ENCODE peak calls at places on chromosomes 1 and 21, in six cellular contexts. One of them, this sample, is unnamed.

GRCh38 chr1:225299624-225300023 is 128.2 kb downstream of the LBR start:
- DNase-seq in testis: no peak
- DNase-seq in ovary: no peak
- DNase-seq in HepG2: no peak
- DNase-seq in OCI-LY7: no peak
- DNase-seq in bronchial epithelial cell: peak; percentile 81
- DNase-seq in this sample: no peak

GRCh38 chr21:30563630-30564029 is 2.5 kb upstream of the KRTAP19-7 start:
- DNase-seq in testis: no peak
- DNase-seq in HepG2: no peak
- DNase-seq in OCI-LY7: no peak
- DNase-seq in bronchial epithelial cell: no peak
- DNase-seq in ovary: no peak
- DNase-seq in this sample: no peak

GRCh38 chr1:185376288-185376687 is 59.2 kb upstream of the IVNS1ABP start:
- DNase-seq in HepG2: no peak
- DNase-seq in testis: no peak
- DNase-seq in bronchial epithelial cell: no peak
- DNase-seq in ovary: no peak
- DNase-seq in OCI-LY7: no peak
- DNase-seq in this sample: no peak

GRCh38 chr1:221735976-221736375 is 5.9 kb downstream of the DUSP10 start:
- DNase-seq in ovary: no peak
- DNase-seq in OCI-LY7: no peak
- DNase-seq in bronchial epithelial cell: no peak
- DNase-seq in HepG2: no peak
- DNase-seq in testis: no peak
- DNase-seq in this sample: no peak

GRCh38 chr1:52554756-52555155 is 1.9 kb upstream of the TUT4 start:
- DNase-seq in bronchial epithelial cell: peak; percentile 86
- DNase-seq in OCI-LY7: no peak
- DNase-seq in ovary: no peak
- DNase-seq in HepG2: peak; percentile 21
- DNase-seq in testis: no peak
- DNase-seq in this sample: no peak

GRCh38 chr1:25700626-25701025 is 84.0 kb downstream of the MAN1C1 start:
- DNase-seq in bronchial epithelial cell: no peak
- DNase-seq in testis: no peak
- DNase-seq in OCI-LY7: no peak
- DNase-seq in HepG2: no peak
- DNase-seq in ovary: no peak
- DNase-seq in this sample: no peak

GRCh38 chr1:19504796-19505693 is 19.7 kb upstream of the CAPZB start:
- DNase-seq in ovary: peak; percentile 64
- DNase-seq in testis: peak; percentile 65
- DNase-seq in bronchial epithelial cell: no peak
- DNase-seq in HepG2: no peak
- DNase-seq in OCI-LY7: no peak
- DNase-seq in this sample: peak; percentile 55

GRCh38 chr1:67540733-67541125 is 110.5 kb upstream of the SERBP1 start:
- DNase-seq in testis: no peak
- DNase-seq in HepG2: no peak
- DNase-seq in bronchial epithelial cell: peak; percentile 74
- DNase-seq in ovary: no peak
- DNase-seq in OCI-LY7: no peak
- DNase-seq in this sample: no peak

GRCh38 chr1:32241011-32241763 is 5.8 kb upstream of the FAM167B start:
- DNase-seq in OCI-LY7: no peak
- DNase-seq in bronchial epithelial cell: peak; percentile 26
- DNase-seq in ovary: peak; percentile 72
- DNase-seq in HepG2: no peak
- DNase-seq in testis: peak; percentile 67
- DNase-seq in this sample: peak; percentile 57

GRCh38 chr1:7594002-7594713 is 176.9 kb upstream of the VAMP3 start:
- DNase-seq in HepG2: no peak
- DNase-seq in OCI-LY7: no peak
- DNase-seq in testis: no peak
- DNase-seq in bronchial epithelial cell: no peak
- DNase-seq in ovary: peak; percentile 2
- DNase-seq in this sample: no peak

GRCh38 chr1:186059311-186059710 is 315.7 kb downstream of the TPR start:
- DNase-seq in HepG2: no peak
- DNase-seq in testis: no peak
- DNase-seq in OCI-LY7: no peak
- DNase-seq in ovary: no peak
- DNase-seq in bronchial epithelial cell: peak; percentile 97
- DNase-seq in this sample: no peak

GRCh38 chr1:24181619-24182018 is 5.5 kb downstream of the IFNLR1 start:
- DNase-seq in OCI-LY7: no peak
- DNase-seq in testis: no peak
- DNase-seq in ovary: no peak
- DNase-seq in bronchial epithelial cell: no peak
- DNase-seq in HepG2: no peak
- DNase-seq in this sample: no peak

GRCh38 chr21:39705849-39706248 is 39.1 kb upstream of the IGSF5 start:
- DNase-seq in HepG2: no peak
- DNase-seq in OCI-LY7: no peak
- DNase-seq in testis: no peak
- DNase-seq in ovary: no peak
- DNase-seq in bronchial epithelial cell: peak; percentile 2
- DNase-seq in this sample: no peak
- TF ChIP-seq CTCF in HepG2: no peak
- TF ChIP-seq CTCF in OCI-LY7: no peak
- TF ChIP-seq CTCF in testis: no peak
- TF ChIP-seq CTCF in ovary: no peak
- TF ChIP-seq CTCF in bronchial epithelial cell: no peak
- TF ChIP-seq CTCF in this sample: no peak

GRCh38 chr1:47650205-47650604 is 212.4 kb downstream of the FOXD2 start:
- DNase-seq in HepG2: no peak
- DNase-seq in testis: peak; percentile 12
- DNase-seq in ovary: no peak
- DNase-seq in bronchial epithelial cell: peak; percentile 99
- DNase-seq in OCI-LY7: no peak
- DNase-seq in this sample: no peak
- TF ChIP-seq CTCF in HepG2: no peak
- TF ChIP-seq CTCF in testis: no peak
- TF ChIP-seq CTCF in ovary: no peak
- TF ChIP-seq CTCF in bronchial epithelial cell: no peak
- TF ChIP-seq CTCF in OCI-LY7: no peak
- TF ChIP-seq CTCF in this sample: no peak

GRCh38 chr1:171210355-171210754 is 25.3 kb downstream of the FMO2 start:
- DNase-seq in OCI-LY7: no peak
- DNase-seq in testis: no peak
- DNase-seq in bronchial epithelial cell: no peak
- DNase-seq in HepG2: no peak
- DNase-seq in ovary: no peak
- DNase-seq in this sample: no peak

GRCh38 chr1:171206956-171207355 is 21.9 kb downstream of the FMO2 start:
- DNase-seq in ovary: no peak
- DNase-seq in OCI-LY7: no peak
- DNase-seq in testis: no peak
- DNase-seq in bronchial epithelial cell: no peak
- DNase-seq in HepG2: no peak
- DNase-seq in this sample: no peak

GRCh38 chr1:171212607-171213347 is 27.7 kb downstream of the FMO2 start:
- DNase-seq in ovary: no peak
- DNase-seq in OCI-LY7: peak; percentile 20
- DNase-seq in bronchial epithelial cell: no peak
- DNase-seq in testis: no peak
- DNase-seq in HepG2: no peak
- DNase-seq in this sample: peak; percentile 55

GRCh38 chr1:171204311-171204710 is 19.2 kb downstream of the FMO2 start:
- DNase-seq in OCI-LY7: no peak
- DNase-seq in testis: no peak
- DNase-seq in ovary: no peak
- DNase-seq in bronchial epithelial cell: no peak
- DNase-seq in HepG2: no peak
- DNase-seq in this sample: no peak

DNA sequence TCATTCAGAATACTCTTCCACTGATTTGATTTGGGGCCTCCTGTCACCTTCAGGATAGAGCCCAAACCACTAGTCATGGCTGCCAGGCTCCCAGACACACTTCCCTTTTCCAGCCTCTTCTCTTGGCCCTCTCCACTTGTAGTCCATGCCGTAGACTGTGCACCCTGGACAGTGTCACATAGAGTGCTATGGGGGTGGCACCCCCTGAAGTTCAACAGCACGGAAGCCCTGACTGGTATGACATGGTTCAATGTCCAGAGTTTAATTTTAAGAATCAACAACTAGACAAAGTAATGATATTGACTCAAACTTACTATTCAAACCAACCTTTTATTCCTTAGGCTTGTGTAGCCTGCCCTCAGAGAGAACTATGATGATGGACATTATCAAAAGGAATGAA is 22.3 kb downstream of the FMO2 start:
- DNase-seq in OCI-LY7: no peak
- DNase-seq in testis: no peak
- DNase-seq in bronchial epithelial cell: no peak
- DNase-seq in ovary: no peak
- DNase-seq in HepG2: no peak
- DNase-seq in this sample: no peak
- TF ChIP-seq CTCF in OCI-LY7: no peak
- TF ChIP-seq CTCF in testis: no peak
- TF ChIP-seq CTCF in bronchial epithelial cell: no peak
- TF ChIP-seq CTCF in ovary: no peak
- TF ChIP-seq CTCF in HepG2: no peak
- TF ChIP-seq CTCF in this sample: no peak

GRCh38 chr1:37919277-37919676 is 27.6 kb downstream of the INPP5B start:
- DNase-seq in ovary: no peak
- DNase-seq in HepG2: peak; percentile 34
- DNase-seq in bronchial epithelial cell: peak; percentile 37
- DNase-seq in OCI-LY7: peak; percentile 58
- DNase-seq in testis: no peak
- DNase-seq in this sample: no peak
- TF ChIP-seq CTCF in ovary: no peak
- TF ChIP-seq CTCF in HepG2: peak; percentile 36
- TF ChIP-seq CTCF in bronchial epithelial cell: peak; percentile 51
- TF ChIP-seq CTCF in OCI-LY7: peak; percentile 79
- TF ChIP-seq CTCF in testis: no peak
- TF ChIP-seq CTCF in this sample: peak; percentile 41

DNA sequence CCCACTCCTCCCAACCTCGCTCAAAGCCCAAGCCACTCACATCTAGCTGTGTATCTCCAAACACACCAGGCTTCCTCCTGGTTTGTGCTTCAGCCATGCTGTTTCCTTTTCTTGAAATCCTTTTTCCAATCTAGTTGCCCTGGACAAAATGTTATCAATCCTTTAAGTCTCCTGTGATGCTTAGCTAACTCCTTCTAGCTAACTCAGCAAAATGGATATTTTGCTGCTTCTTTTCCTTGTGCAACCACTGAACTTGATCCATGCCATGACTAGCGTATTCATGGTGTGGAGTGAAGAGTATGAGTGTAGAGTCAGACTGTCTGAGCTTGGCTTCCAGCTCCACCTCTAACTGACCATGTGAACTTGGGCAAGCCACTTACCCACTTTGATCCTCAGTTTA is 33.9 kb upstream of the FAM78B start:
- DNase-seq in ovary: no peak
- DNase-seq in bronchial epithelial cell: no peak
- DNase-seq in HepG2: no peak
- DNase-seq in OCI-LY7: no peak
- DNase-seq in testis: no peak
- DNase-seq in this sample: no peak
- TF ChIP-seq CTCF in ovary: no peak
- TF ChIP-seq CTCF in bronchial epithelial cell: no peak
- TF ChIP-seq CTCF in HepG2: no peak
- TF ChIP-seq CTCF in OCI-LY7: no peak
- TF ChIP-seq CTCF in testis: no peak
- TF ChIP-seq CTCF in this sample: no peak

DNA sequence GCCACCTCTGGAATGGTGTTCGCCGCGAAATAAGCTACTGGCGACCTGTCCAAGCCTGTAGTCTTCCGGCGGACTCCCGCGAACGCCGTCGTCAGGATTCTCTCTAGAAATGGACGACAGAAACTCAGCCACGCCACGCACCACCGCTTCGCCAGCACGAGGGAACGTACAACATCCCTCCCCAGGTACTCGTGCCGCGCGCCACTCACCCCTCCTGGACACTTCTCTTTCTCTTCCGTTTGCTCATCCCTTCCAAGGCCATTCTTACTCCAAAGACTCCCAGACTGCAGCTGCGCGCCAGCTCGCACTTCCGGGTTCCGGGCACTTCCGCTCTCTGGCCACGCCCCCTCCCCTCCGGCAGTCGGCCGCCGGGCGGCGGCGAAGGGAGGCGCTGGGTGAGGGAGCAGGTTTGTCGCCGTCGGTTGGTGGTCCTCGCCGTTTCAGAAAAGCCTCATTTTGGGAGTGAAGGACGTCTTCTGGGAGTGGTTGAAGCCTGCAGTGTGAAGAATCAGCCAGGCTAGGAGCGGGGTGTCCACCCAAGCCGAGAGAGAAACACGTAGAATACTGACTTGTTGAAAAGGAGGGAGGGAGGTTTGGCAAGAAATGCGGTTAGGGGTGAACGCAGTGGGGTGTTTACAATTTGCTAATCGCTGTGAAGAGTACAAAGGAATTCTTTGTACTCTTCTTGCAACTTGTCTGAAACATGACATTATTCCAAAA is at the start of gene RBM34:
- DNase-seq in bronchial epithelial cell: peak; percentile 84
- DNase-seq in OCI-LY7: peak; percentile 92
- DNase-seq in HepG2: peak; percentile 89
- DNase-seq in testis: peak; percentile 95
- DNase-seq in ovary: peak; percentile 95
- DNase-seq in this sample: peak; percentile 88
- TF ChIP-seq CTCF in bronchial epithelial cell: peak; percentile 15
- TF ChIP-seq CTCF in OCI-LY7: peak; percentile 38
- TF ChIP-seq CTCF in HepG2: peak; percentile 42
- TF ChIP-seq CTCF in testis: peak; percentile 25
- TF ChIP-seq CTCF in ovary: no peak
- TF ChIP-seq CTCF in this sample: no peak

GRCh38 chr1:238487931-238488330 is 597.2 kb upstream of the ZP4 start:
- DNase-seq in ovary: no peak
- DNase-seq in bronchial epithelial cell: no peak
- DNase-seq in HepG2: no peak
- DNase-seq in OCI-LY7: no peak
- DNase-seq in testis: no peak
- DNase-seq in this sample: no peak

GRCh38 chr1:238489006-238489405 is 598.3 kb upstream of the ZP4 start:
- DNase-seq in HepG2: no peak
- DNase-seq in bronchial epithelial cell: no peak
- DNase-seq in testis: no peak
- DNase-seq in ovary: no peak
- DNase-seq in OCI-LY7: no peak
- DNase-seq in this sample: no peak

GRCh38 chr1:238488406-238488805 is 597.7 kb upstream of the ZP4 start:
- DNase-seq in ovary: no peak
- DNase-seq in HepG2: no peak
- DNase-seq in OCI-LY7: no peak
- DNase-seq in testis: no peak
- DNase-seq in bronchial epithelial cell: no peak
- DNase-seq in this sample: no peak

GRCh38 chr1:238491265-238491664 is 600.5 kb upstream of the ZP4 start:
- DNase-seq in bronchial epithelial cell: no peak
- DNase-seq in ovary: no peak
- DNase-seq in HepG2: no peak
- DNase-seq in testis: no peak
- DNase-seq in OCI-LY7: no peak
- DNase-seq in this sample: no peak

GRCh38 chr1:238492271-238492670 is 601.5 kb upstream of the ZP4 start:
- DNase-seq in OCI-LY7: no peak
- DNase-seq in ovary: no peak
- DNase-seq in HepG2: no peak
- DNase-seq in bronchial epithelial cell: no peak
- DNase-seq in testis: no peak
- DNase-seq in this sample: no peak
- TF ChIP-seq CTCF in OCI-LY7: no peak
- TF ChIP-seq CTCF in ovary: no peak
- TF ChIP-seq CTCF in HepG2: no peak
- TF ChIP-seq CTCF in bronchial epithelial cell: no peak
- TF ChIP-seq CTCF in testis: no peak
- TF ChIP-seq CTCF in this sample: no peak

This sample was measured in CD14-positive monocyte.